ENCODE peak calls at places on chromosomes 4 and X, in eight cellular contexts. G is stomach, D is adrenal gland, P is breast epithelium, H is gastrocnemius medialis, R is A549, K is IMR-90, T is body of pancreas. M is an unnamed sample. For H3K4me1, the result is how much of the 10 kb centered on the place peaks cover.

GRCh38 chr4:54400188-54400587 is 171.1 kb downstream of the PDGFRA start:
- DNase-seq in T (no peak), R (no peak), K (no peak), D (no peak), P (no peak), H (no peak), G (no peak), M (no peak)

GRCh38 chr4:3473943-3474335 is 10.8 kb downstream of the DOK7 start:
- DNase-seq in H (no peak), T (no peak), K (no peak), P (no peak), G (no peak), D (no peak), R (no peak), M (peak)

GRCh38 chrX:46208225-46208854 is 336.9 kb downstream of the ZNF674 start:
- DNase-seq in D (no peak), T (no peak), R (no peak), G (no peak), K (no peak), H (no peak), P (no peak), M (no peak)

GRCh38 chr4:73067971-73068394 is 1.5 kb downstream of the COX18 start:
- DNase-seq in R (no peak), K (peak), G (no peak), D (no peak), T (no peak), P (no peak), H (no peak), M (no peak)

GRCh38 chrX:10004832-10005475 is 37.8 kb downstream of the CLDN34 start:
- DNase-seq in P (no peak), H (no peak), D (no peak), G (no peak), T (no peak), R (no peak), K (no peak), M (no peak)

GRCh38 chrX:45681891-45682290 is 481.2 kb upstream of the DIPK2B start:
- DNase-seq in T (no peak), G (no peak), K (no peak), D (no peak), P (no peak), H (no peak), R (no peak), M (no peak)

GRCh38 chrX:119118780-119119395 is 8.7 kb downstream of the KIAA1210 start:
- DNase-seq in P (no peak), H (no peak), G (peak), K (peak), R (peak), T (peak), D (peak), M (no peak)

GRCh38 chrX:97860206-97860605 is 976.5 kb downstream of the RPA4 start:
- DNase-seq in P (no peak), G (no peak), D (no peak), H (no peak), R (no peak), K (peak), T (no peak), M (no peak)

GRCh38 chr4:102663073-102663472 is 97.7 kb downstream of the MANBA start:
- DNase-seq in R (no peak), K (peak), H (no peak), T (no peak), D (no peak), G (no peak), P (no peak), M (no peak)

GRCh38 chr4:20044502-20044911 is 207.2 kb upstream of the SLIT2 start:
- DNase-seq in H (no peak), R (no peak), G (no peak), T (no peak), D (no peak), K (peak), P (no peak), M (no peak)

GRCh38 chr4:151605215-151605614 is 155.6 kb downstream of the GATB start:
- DNase-seq in H (no peak), P (no peak), R (no peak), D (no peak), G (no peak), K (no peak), T (no peak), M (no peak)

GRCh38 chr4:5051692-5052423 is 578 bp downstream of the STK32B start:
- DNase-seq in D (no peak), K (peak), R (peak), G (peak), P (no peak), T (no peak), H (no peak), M (no peak)

GRCh38 chrX:57453901-57454300 is 137.9 kb upstream of the ZXDB start:
- DNase-seq in H (no peak), K (peak), P (no peak), R (peak), G (no peak), D (peak), T (no peak), M (no peak)

GRCh38 chr4:98605216-98605615 is 53.2 kb downstream of the TSPAN5 start:
- DNase-seq in R (no peak), D (no peak), T (no peak), P (no peak), H (no peak), G (no peak), K (no peak), M (no peak)

GRCh38 chr4:145102619-145103018 is 4.5 kb downstream of the ABCE1 start:
- DNase-seq in R (no peak), G (no peak), T (no peak), P (no peak), H (no peak), K (no peak), D (no peak), M (no peak)
- TF ChIP-seq POLR2A in R (no peak), G (no peak), T (no peak), P (no peak), H (no peak), K (no peak), D (no peak), M (no peak)

DNA sequence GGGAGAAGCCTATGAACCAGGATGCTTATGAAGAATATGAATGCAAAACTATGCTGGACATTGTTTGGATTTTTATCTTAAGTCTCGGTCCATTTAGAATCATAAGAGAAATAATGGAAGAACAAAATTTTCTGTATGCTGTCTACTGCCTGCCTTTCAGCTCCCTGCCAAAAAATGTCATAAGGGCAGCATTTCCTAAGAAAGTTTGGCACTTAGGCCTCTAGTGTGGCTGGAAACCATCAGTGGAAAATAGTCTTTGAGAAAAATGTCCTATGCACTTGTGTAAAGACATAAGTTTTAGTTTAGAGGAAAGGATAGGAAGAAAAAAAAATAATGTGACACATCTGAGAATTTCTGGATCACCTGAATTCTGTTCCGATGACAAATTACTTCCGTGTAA is 365.8 kb upstream of the MAD2L1 start:
- DNase-seq in H (no peak), D (no peak), R (no peak), P (no peak), G (no peak), T (no peak), K (no peak), M (no peak)
- H3K27ac ChIP-seq in H (no peak), D (no peak), R (no peak), P (no peak), G (no peak), T (no peak), K (no peak), M (no peak)

GRCh38 chr4:68344049-68344448 is 5.8 kb downstream of the YTHDC1 start:
- DNase-seq in R (no peak), G (no peak), P (no peak), T (no peak), K (no peak), H (no peak), D (no peak), M (no peak)

GRCh38 chr4:68346461-68346860 is 3.4 kb downstream of the YTHDC1 start:
- DNase-seq in D (no peak), G (no peak), R (peak), K (no peak), P (no peak), T (no peak), H (no peak), M (no peak)

GRCh38 chr4:68338625-68339024 is 11.3 kb downstream of the YTHDC1 start:
- DNase-seq in G (no peak), K (no peak), T (no peak), P (no peak), H (no peak), R (no peak), D (peak), M (no peak)

GRCh38 chr4:68344785-68345184 is 5.1 kb downstream of the YTHDC1 start:
- DNase-seq in K (no peak), H (no peak), R (no peak), D (no peak), G (no peak), T (no peak), P (no peak), M (no peak)

GRCh38 chr4:68342139-68342538 is 7.8 kb downstream of the YTHDC1 start:
- DNase-seq in T (no peak), P (no peak), K (peak), G (no peak), H (no peak), D (peak), R (peak), M (no peak)
- H3K4me1 ChIP-seq in T (half or more), P (under half), K (under half), G (half or more), H (half or more), D (half or more), R (half or more), M (half or more)

DNA sequence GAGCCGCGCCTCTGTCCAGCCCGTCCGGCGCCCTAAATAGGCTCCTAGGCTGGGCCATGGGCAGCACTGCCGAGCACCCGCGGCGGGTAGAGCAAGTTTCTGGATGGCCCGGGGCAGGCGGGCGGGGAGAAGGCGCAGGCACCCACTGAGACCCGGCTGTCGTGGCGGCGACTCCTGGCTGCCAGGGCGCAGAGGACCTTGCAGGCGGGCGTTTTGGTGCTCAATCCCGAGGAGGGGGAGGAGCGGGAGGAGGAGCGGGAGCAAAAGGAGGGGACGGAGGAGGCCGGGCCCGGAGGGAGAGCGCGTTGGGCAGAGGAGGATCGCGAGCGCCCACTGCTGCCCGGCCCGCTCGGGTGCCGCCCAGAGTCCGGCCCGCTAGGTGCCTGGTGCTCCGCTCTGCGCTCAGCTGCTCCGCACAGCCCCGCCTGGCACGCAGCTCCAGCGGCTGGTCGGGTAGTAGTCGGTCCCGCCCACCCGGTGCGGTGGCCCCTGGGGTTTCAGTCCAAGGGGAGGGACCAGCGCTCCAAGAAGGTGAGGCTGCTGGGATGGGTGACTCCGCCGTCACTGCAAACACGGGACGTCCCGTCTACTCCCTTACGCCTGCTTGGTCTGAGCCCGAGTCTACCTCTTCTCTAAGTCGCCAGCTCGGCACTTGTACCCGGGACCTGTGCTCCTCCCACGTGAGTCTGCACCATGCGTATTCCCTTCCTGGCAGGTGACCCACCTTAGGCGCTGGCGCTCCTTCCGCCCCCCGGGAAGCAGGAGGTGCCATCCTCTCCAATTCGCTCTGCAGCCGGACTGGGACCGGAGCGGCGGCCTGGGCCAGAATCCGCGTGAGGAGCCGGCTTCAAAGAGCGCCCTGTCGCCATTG is at the start of gene HS3ST1:
- DNase-seq in R (peak), G (peak), H (peak), D (peak), K (peak), T (peak), P (peak), M (peak)
- TF ChIP-seq POLR2A in R (no peak), G (no peak), H (no peak), D (no peak), K (no peak), T (peak), P (no peak), M (no peak)

DNA sequence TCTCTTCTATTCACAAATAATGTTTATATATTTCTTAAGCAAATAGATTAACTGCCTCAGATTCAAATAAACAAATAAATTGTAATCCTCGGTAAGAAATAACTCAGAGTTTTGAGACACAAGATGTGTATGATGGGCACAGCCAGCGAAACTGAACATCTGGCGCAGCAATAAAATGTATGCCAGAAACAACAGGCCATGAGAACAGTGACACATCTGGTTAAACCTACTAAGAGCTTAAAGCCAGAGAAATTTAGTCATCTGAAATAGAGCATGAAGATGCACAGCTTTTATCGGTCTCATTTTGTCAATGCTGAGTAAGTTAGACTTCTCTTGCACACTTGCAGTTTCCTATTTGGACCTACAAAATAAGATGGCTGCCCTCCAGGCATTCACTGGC is 1444.1 kb downstream of the PCDH18 start:
- DNase-seq in R (no peak), D (no peak), K (no peak), G (no peak), P (no peak), H (no peak), T (no peak), M (no peak)
- H3K27ac ChIP-seq in R (no peak), D (no peak), K (no peak), G (no peak), P (no peak), H (no peak), T (no peak), M (no peak)

GRCh38 chr4:8239661-8240060 is 29.9 kb upstream of the HTRA3 start:
- DNase-seq in K (no peak), D (no peak), T (no peak), P (no peak), R (no peak), H (no peak), G (no peak), M (peak)

GRCh38 chr4:8238061-8238511 is 31.5 kb upstream of the HTRA3 start:
- DNase-seq in T (no peak), G (peak), K (no peak), R (no peak), P (no peak), D (no peak), H (no peak), M (peak)

GRCh38 chr4:8237256-8237989 is 32.1 kb upstream of the HTRA3 start:
- DNase-seq in G (no peak), R (no peak), K (no peak), H (no peak), D (no peak), T (no peak), P (no peak), M (no peak)

GRCh38 chr4:8239226-8239625 is 30.3 kb upstream of the HTRA3 start:
- DNase-seq in T (no peak), R (no peak), G (no peak), P (no peak), D (no peak), H (no peak), K (no peak), M (no peak)

DNA sequence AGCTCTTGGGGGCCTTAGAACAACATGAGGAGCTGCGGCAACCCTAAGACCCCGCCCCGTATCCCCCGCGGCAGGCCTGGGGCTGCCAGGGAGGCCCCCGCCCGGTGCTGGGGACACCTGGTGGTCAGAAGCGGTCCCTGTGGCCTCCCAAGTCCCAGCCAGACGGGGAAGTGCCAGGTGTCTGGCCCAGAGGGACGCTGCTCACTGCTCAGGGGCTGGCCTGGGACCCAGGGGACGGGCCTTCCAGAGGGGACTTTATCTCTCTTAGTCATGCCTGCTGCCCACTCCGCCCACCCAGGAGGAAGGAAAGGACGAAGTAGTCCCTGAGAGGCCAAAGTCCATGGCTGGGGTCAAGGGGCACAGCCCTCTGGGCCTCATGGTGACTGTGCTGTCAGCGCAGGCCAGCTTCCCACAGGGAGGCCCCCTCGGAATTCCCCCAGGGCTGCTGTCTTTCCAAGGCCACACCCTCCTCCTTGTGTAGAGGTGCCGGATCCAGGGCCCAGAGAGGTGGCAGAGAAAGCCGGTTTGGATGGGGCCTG is 31.0 kb upstream of the HTRA3 start:
- DNase-seq in T (no peak), D (no peak), P (no peak), H (no peak), K (no peak), R (peak), G (no peak), M (no peak)
- H3K4me1 ChIP-seq in T (under half), D (under half), P (under half), H (under half), K (under half), R (under half), G (under half), M (under half)

GRCh38 chr4:185357733-185358440 is 37.8 kb downstream of the LRP2BP start:
- DNase-seq in K (no peak), G (no peak), P (no peak), T (no peak), D (no peak), H (no peak), R (no peak), M (no peak)

GRCh38 chr4:185357220-185357619 is 38.5 kb downstream of the LRP2BP start:
- DNase-seq in D (no peak), H (no peak), G (no peak), K (no peak), R (no peak), P (no peak), T (no peak), M (no peak)

GRCh38 chr4:185352202-185352601 is 43.5 kb downstream of the LRP2BP start:
- DNase-seq in P (no peak), R (no peak), G (no peak), H (no peak), T (no peak), D (no peak), K (no peak), M (no peak)

GRCh38 chr4:185351691-185352090 is 44.0 kb downstream of the LRP2BP start:
- DNase-seq in P (no peak), T (no peak), R (no peak), K (no peak), G (no peak), H (no peak), D (no peak), M (no peak)

GRCh38 chr4:185352741-185353140 is 43.0 kb downstream of the LRP2BP start:
- DNase-seq in H (no peak), D (no peak), G (no peak), T (no peak), P (no peak), R (no peak), K (no peak), M (no peak)
- TF ChIP-seq POLR2A in H (no peak), D (no peak), G (no peak), T (no peak), P (no peak), R (no peak), K (no peak), M (no peak)

GRCh38 chrX:39174761-39175417 is 373.6 kb downstream of the MID1IP1 start:
- DNase-seq in T (peak), P (no peak), D (peak), H (no peak), K (no peak), R (no peak), G (peak), M (no peak)
- H3K27ac ChIP-seq in T (peak), P (no peak), D (no peak), H (no peak), K (no peak), R (no peak), G (peak), M (no peak)

GRCh38 chr4:168619266-168619631 is 122.4 kb downstream of the PALLD start:
- DNase-seq in T (no peak), D (no peak), R (no peak), G (no peak), P (no peak), H (no peak), K (peak), M (no peak)
- H3K4me1 ChIP-seq in T (under half), D (under half), R (under half), G (under half), P (under half), H (under half), K (under half), M (under half)

GRCh38 chr4:61521451-61521850 is 321.3 kb downstream of the ADGRL3 start:
- DNase-seq in K (no peak), G (no peak), H (no peak), T (no peak), D (no peak), P (no peak), R (no peak), M (no peak)
- TF ChIP-seq POLR2A in K (no peak), G (no peak), H (no peak), T (no peak), D (no peak), P (no peak), R (no peak), M (no peak)